ENCODE peak calls at places on chromosome 20, in ten cellular contexts. S, L, Y, D, R, F, Q, Z, N and K are unnamed samples.

GRCh38 chr20:10328897-10329255 is 105.1 kb downstream of the MKKS start:
- DNase-seq in L (no peak), N (no peak), S (no peak), Q (no peak), Z (no peak), D (no peak), F (no peak), Y (no peak), R (no peak), K (peak)

GRCh38 chr20:52291109-52291508 is 99.5 kb upstream of the ZFP64 start:
- DNase-seq in D (no peak), Y (peak), F (no peak), Z (no peak), Q (no peak), S (no peak), R (no peak), L (no peak), N (no peak), K (no peak)

GRCh38 chr20:62362991-62363919 is 3.9 kb downstream of the LAMA5 start:
- DNase-seq in L (no peak), S (peak), Q (no peak), Y (no peak), F (no peak), D (peak), Z (peak), R (no peak), N (no peak), K (no peak)

GRCh38 chr20:7540923-7541322 is 399.3 kb downstream of the HAO1 start:
- DNase-seq in N (no peak), F (no peak), S (no peak), Y (peak), D (no peak), L (no peak), R (no peak), Z (no peak), Q (no peak), K (peak)

GRCh38 chr20:63610581-63611435 is 16.1 kb downstream of the GMEB2 start:
- DNase-seq in F (no peak), D (no peak), Y (no peak), L (no peak), Z (no peak), S (no peak), Q (no peak), N (no peak), R (no peak), K (no peak)

GRCh38 chr20:10511507-10512231 is 76.6 kb downstream of the SLX4IP start:
- DNase-seq in R (peak), F (peak), N (peak), Z (peak), Q (peak), Y (peak), S (peak), D (no peak), L (peak), K (peak)

GRCh38 chr20:62914970-62915457 is 11.3 kb downstream of the DIDO1 start:
- DNase-seq in F (no peak), D (no peak), N (peak), L (no peak), Q (no peak), R (no peak), S (no peak), Z (no peak), Y (peak), K (peak)

GRCh38 chr20:46056027-46056833 is 27.2 kb downstream of the SLC12A5 start:
- DNase-seq in Q (no peak), N (no peak), R (no peak), Z (no peak), F (no peak), S (no peak), L (no peak), Y (no peak), D (no peak), K (no peak)

GRCh38 chr20:58708246-58708931 is 15.8 kb downstream of the NPEPL1 start:
- DNase-seq in Q (no peak), N (no peak), R (no peak), D (no peak), S (no peak), F (no peak), Z (no peak), Y (no peak), L (no peak), K (no peak)

GRCh38 chr20:5400164-5400762 is 83.5 kb upstream of the PROKR2 start:
- DNase-seq in Y (peak), L (no peak), S (no peak), R (peak), D (no peak), Q (no peak), F (no peak), N (peak), Z (peak), K (no peak)

GRCh38 chr20:34680586-34680985 is 3.7 kb upstream of the PIGU start:
- DNase-seq in R (no peak), Q (no peak), S (no peak), Z (no peak), Y (no peak), L (no peak), N (peak), D (no peak), F (no peak), K (peak)

GRCh38 chr20:24842591-24843442 is 106.3 kb upstream of the CST7 start:
- DNase-seq in Y (no peak), L (no peak), S (no peak), F (no peak), Z (no peak), N (peak), R (no peak), D (no peak), Q (no peak), K (no peak)

GRCh38 chr20:64038579-64039292 is 2.8 kb downstream of the C20orf204 start:
- DNase-seq in N (peak), S (peak), D (peak), F (peak), L (peak), R (peak), Z (peak), Q (peak), Y (peak), K (peak)

GRCh38 chr20:19977373-19977770 is 39.8 kb upstream of the NAA20 start:
- DNase-seq in Y (peak), N (no peak), R (no peak), D (no peak), Z (peak), S (no peak), L (no peak), F (no peak), Q (no peak), K (no peak)

GRCh38 chr20:63544958-63545516 is 2.5 kb downstream of the SRMS start:
- DNase-seq in Z (peak), F (no peak), Q (no peak), N (no peak), S (no peak), Y (no peak), R (no peak), L (no peak), D (no peak), K (no peak)

GRCh38 chr20:15742076-15742475 is 831.2 kb downstream of the KIF16B start:
- DNase-seq in F (no peak), N (no peak), L (no peak), Y (no peak), S (no peak), R (no peak), D (no peak), Q (no peak), Z (no peak), K (no peak)

GRCh38 chr20:15945301-15945700 is 627.9 kb downstream of the KIF16B start:
- DNase-seq in R (no peak), N (no peak), D (no peak), Y (no peak), Z (no peak), Q (no peak), S (no peak), L (no peak), F (no peak), K (peak)

GRCh38 chr20:61733891-61734732 is 331.6 kb downstream of the TAF4 start:
- DNase-seq in N (no peak), R (no peak), L (no peak), F (no peak), D (no peak), S (no peak), Y (no peak), Q (no peak), Z (no peak), K (no peak)

GRCh38 chr20:60212695-60213094 is 254.5 kb downstream of the CDH26 start:
- DNase-seq in Q (no peak), N (no peak), D (no peak), F (no peak), R (no peak), Y (no peak), L (no peak), S (no peak), Z (no peak), K (no peak)

GRCh38 chr20:38355161-38356012 is 9.1 kb downstream of the LBP start:
- DNase-seq in L (no peak), D (peak), S (no peak), F (no peak), N (no peak), Z (no peak), R (no peak), Q (no peak), Y (no peak), K (no peak)

GRCh38 chr20:7627734-7628663 is 312.3 kb downstream of the HAO1 start:
- DNase-seq in F (no peak), D (no peak), Y (peak), Q (no peak), Z (no peak), N (peak), R (no peak), L (no peak), S (no peak), K (peak)

GRCh38 chr20:54350415-54350814 is 125.0 kb upstream of the DOK5 start:
- DNase-seq in Z (no peak), Y (peak), N (peak), F (no peak), R (no peak), L (no peak), S (no peak), Q (no peak), D (no peak), K (peak)

GRCh38 chr20:38134427-38135281 is 30.4 kb downstream of the TGM2 start:
- DNase-seq in F (no peak), N (peak), L (no peak), S (peak), Q (no peak), Z (no peak), Y (peak), D (no peak), R (no peak), K (no peak)

GRCh38 chr20:49851991-49852390 is 39.4 kb downstream of the SLC9A8 start:
- DNase-seq in R (no peak), F (no peak), Z (no peak), Q (no peak), N (no peak), Y (no peak), L (no peak), D (no peak), S (peak), K (peak)

GRCh38 chr20:50666709-50667310 is 24.5 kb downstream of the RIPOR3 start:
- DNase-seq in F (no peak), Y (no peak), R (no peak), S (no peak), L (no peak), D (no peak), Q (no peak), Z (no peak), N (no peak), K (no peak)

GRCh38 chr20:45470262-45470931 is 844 bp downstream of the WFDC2 start:
- DNase-seq in L (no peak), Z (peak), S (peak), Y (peak), F (no peak), R (no peak), Q (no peak), N (no peak), D (no peak), K (no peak)

GRCh38 chr20:50750145-50750671 is 18.8 kb downstream of the PARD6B start:
- DNase-seq in S (no peak), Q (no peak), N (peak), R (no peak), F (no peak), Z (no peak), D (no peak), L (no peak), Y (no peak), K (peak)

GRCh38 chr20:56257604-56258003 is 9.1 kb downstream of the MC3R start:
- DNase-seq in L (no peak), N (no peak), Q (no peak), D (no peak), S (no peak), Z (no peak), Y (no peak), R (no peak), F (no peak), K (no peak)

GRCh38 chr20:815914-816606 is 17.5 kb upstream of the FAM110A start:
- DNase-seq in L (peak), R (peak), N (peak), D (peak), Y (peak), Q (peak), Z (peak), F (peak), S (peak), K (peak)

GRCh38 chr20:61115627-61116026 is 136.4 kb upstream of the CDH4 start:
- DNase-seq in R (no peak), D (no peak), Z (no peak), L (no peak), Q (no peak), N (no peak), Y (no peak), S (peak), F (no peak), K (no peak)

GRCh38 chr20:10185741-10186558 is 32.7 kb upstream of the SNAP25 start:
- DNase-seq in Q (no peak), S (no peak), D (peak), L (no peak), Y (no peak), R (no peak), F (no peak), Z (no peak), N (no peak), K (peak)

GRCh38 chr20:25277941-25278521 is 30.1 kb downstream of the PYGB start:
- DNase-seq in N (no peak), F (no peak), D (no peak), Q (no peak), S (peak), L (no peak), Y (no peak), Z (no peak), R (no peak), K (no peak)

GRCh38 chr20:58481541-58482021 is 33.6 kb downstream of the APCDD1L start:
- DNase-seq in L (peak), Z (peak), R (peak), Q (peak), F (peak), N (peak), S (no peak), Y (no peak), D (no peak), K (peak)

GRCh38 chr20:36468149-36469000 is 72.9 kb upstream of the MYL9 start:
- DNase-seq in N (no peak), D (no peak), Q (no peak), Z (no peak), R (no peak), L (no peak), F (no peak), S (no peak), Y (peak), K (peak)

GRCh38 chr20:58045579-58045978 is 182.9 kb downstream of the ANKRD60 start:
- DNase-seq in F (no peak), Q (no peak), N (no peak), Z (no peak), R (no peak), L (no peak), D (no peak), Y (no peak), S (no peak), K (no peak)